ENCODE peak calls at places on chromosomes 2 and 18, in four cellular contexts. A, H, R and L are unnamed samples.

GRCh38 chr18:7824970-7825369 is 257.9 kb downstream of the PTPRM start:
- DNase-seq in A (no peak), H (peak), R (no peak), L (no peak)

GRCh38 chr2:209334188-209335017 is 89.4 kb upstream of the MAP2 start:
- DNase-seq in A (peak), H (peak), R (peak), L (no peak)

GRCh38 chr2:168180914-168181313 is 66.5 kb downstream of the STK39 start:
- DNase-seq in A (no peak), H (no peak), R (no peak), L (no peak)

GRCh38 chr2:150478206-150478974 is 9.1 kb downstream of the RND3 start:
- DNase-seq in A (no peak), H (peak), R (no peak), L (no peak)

GRCh38 chr2:241255542-241256167 is 59.8 kb downstream of the HDLBP start:
- DNase-seq in A (peak), H (no peak), R (no peak), L (no peak)

GRCh38 chr2:54024576-54024975 is 53.8 kb upstream of the PSME4 start:
- DNase-seq in A (no peak), H (no peak), R (no peak), L (no peak)

GRCh38 chr2:72128059-72128842 is 19.4 kb downstream of the CYP26B1 start:
- DNase-seq in A (peak), H (no peak), R (no peak), L (no peak)

GRCh38 chr2:48532174-48532573 is 2.2 kb downstream of the STON1 start:
- DNase-seq in A (no peak), H (no peak), R (no peak), L (no peak)

GRCh38 chr2:20103514-20103913 is 52.1 kb upstream of the LAPTM4A start:
- DNase-seq in A (no peak), H (peak), R (no peak), L (no peak)

GRCh38 chr18:9987355-9987754 is 73.5 kb downstream of the VAPA start:
- DNase-seq in A (no peak), H (no peak), R (no peak), L (no peak)

GRCh38 chr2:229794636-229795035 is 80.3 kb upstream of the DNER start:
- DNase-seq in A (no peak), H (no peak), R (no peak), L (no peak)

GRCh38 chr2:72916743-72917137 is 579 bp upstream of the EMX1 start:
- DNase-seq in A (no peak), H (no peak), R (no peak), L (no peak)

GRCh38 chr2:27091746-27092695 is 5.4 kb downstream of the KHK start:
- DNase-seq in A (no peak), H (no peak), R (no peak), L (no peak)

GRCh38 chr2:98012561-98012979 is 16.8 kb upstream of the TMEM131 start:
- DNase-seq in A (no peak), H (no peak), R (no peak), L (no peak)

GRCh38 chr2:55169915-55170314 is 62.2 kb downstream of the CLHC1 start:
- DNase-seq in A (no peak), H (no peak), R (no peak), L (no peak)

GRCh38 chr2:19362652-19363473 is 4.4 kb upstream of the OSR1 start:
- DNase-seq in A (peak), H (peak), R (peak), L (no peak)

GRCh38 chr2:215901796-215902195 is 111.6 kb downstream of the MREG start:
- DNase-seq in A (no peak), H (no peak), R (no peak), L (no peak)

GRCh38 chr2:235746257-235746934 is 252.6 kb downstream of the AGAP1 start:
- DNase-seq in A (peak), H (peak), R (peak), L (no peak)

GRCh38 chr2:80073134-80073561 is 231.4 kb downstream of the LRRTM1 start:
- DNase-seq in A (no peak), H (peak), R (peak), L (no peak)

GRCh38 chr2:222753251-222753824 is 81.9 kb downstream of the MOGAT1 start:
- DNase-seq in A (no peak), H (peak), R (no peak), L (no peak)

GRCh38 chr18:57898506-57899124 is 95.5 kb upstream of the ATP8B1 start:
- DNase-seq in A (no peak), H (peak), R (peak), L (no peak)

GRCh38 chr2:201952212-201952611 is 81.4 kb upstream of the FZD7 start:
- DNase-seq in A (no peak), H (no peak), R (no peak), L (no peak)

GRCh38 chr2:104406273-104406726 is 447.6 kb upstream of the POU3F3 start:
- DNase-seq in A (no peak), H (peak), R (no peak), L (no peak)